ENCODE peak calls at places on chromosome 20, in nine cellular contexts. One of them, this sample, is unnamed.

GRCh38 chr20:41631826-41632225 is 13.6 kb upstream of the CHD6 start:
- DNase-seq in stimulated activated CD8-positive, alpha-beta memory T cell treated with anti-CD3 and anti-CD28 coated beads, Interleukin-2, amount 100 ng/mL, for 48 hours: no peak
- DNase-seq in EL: peak
- DNase-seq in BJ: peak
- DNase-seq in left lobe of liver: no peak
- DNase-seq in LoVo: no peak
- DNase-seq in stimulated activated CD4-positive, alpha-beta T cell treated with anti-CD3 and anti-CD28 coated beads, Interleukin-4, amount 100 ng/mL, for 24 hours: no peak
- DNase-seq in right atrium auricular region: peak
- DNase-seq in tibial nerve: peak
- DNase-seq in this sample: no peak

GRCh38 chr20:18633411-18633810 is 45.6 kb downstream of the DTD1 start:
- DNase-seq in stimulated activated CD8-positive, alpha-beta memory T cell treated with anti-CD3 and anti-CD28 coated beads, Interleukin-2, amount 100 ng/mL, for 48 hours: no peak
- DNase-seq in EL: no peak
- DNase-seq in BJ: no peak
- DNase-seq in left lobe of liver: no peak
- DNase-seq in LoVo: no peak
- DNase-seq in stimulated activated CD4-positive, alpha-beta T cell treated with anti-CD3 and anti-CD28 coated beads, Interleukin-4, amount 100 ng/mL, for 24 hours: no peak
- DNase-seq in right atrium auricular region: no peak
- DNase-seq in tibial nerve: no peak
- DNase-seq in this sample: no peak

GRCh38 chr20:35743693-35744491 is 1.8 kb upstream of the RBM39 start:
- DNase-seq in stimulated activated CD8-positive, alpha-beta memory T cell treated with anti-CD3 and anti-CD28 coated beads, Interleukin-2, amount 100 ng/mL, for 48 hours: no peak
- DNase-seq in EL: peak
- DNase-seq in BJ: no peak
- DNase-seq in left lobe of liver: no peak
- DNase-seq in LoVo: no peak
- DNase-seq in stimulated activated CD4-positive, alpha-beta T cell treated with anti-CD3 and anti-CD28 coated beads, Interleukin-4, amount 100 ng/mL, for 24 hours: no peak
- DNase-seq in right atrium auricular region: no peak
- DNase-seq in tibial nerve: no peak
- DNase-seq in this sample: no peak

GRCh38 chr20:2756056-2756611 is 44.3 kb downstream of the CPXM1 start:
- DNase-seq in stimulated activated CD8-positive, alpha-beta memory T cell treated with anti-CD3 and anti-CD28 coated beads, Interleukin-2, amount 100 ng/mL, for 48 hours: no peak
- DNase-seq in EL: peak
- DNase-seq in BJ: no peak
- DNase-seq in left lobe of liver: no peak
- DNase-seq in LoVo: no peak
- DNase-seq in stimulated activated CD4-positive, alpha-beta T cell treated with anti-CD3 and anti-CD28 coated beads, Interleukin-4, amount 100 ng/mL, for 24 hours: no peak
- DNase-seq in right atrium auricular region: no peak
- DNase-seq in tibial nerve: no peak
- DNase-seq in this sample: no peak

GRCh38 chr20:3889489-3890409 is 562 bp downstream of the PANK2 start:
- DNase-seq in stimulated activated CD8-positive, alpha-beta memory T cell treated with anti-CD3 and anti-CD28 coated beads, Interleukin-2, amount 100 ng/mL, for 48 hours: peak
- DNase-seq in EL: peak
- DNase-seq in BJ: no peak
- DNase-seq in left lobe of liver: peak
- DNase-seq in LoVo: peak
- DNase-seq in stimulated activated CD4-positive, alpha-beta T cell treated with anti-CD3 and anti-CD28 coated beads, Interleukin-4, amount 100 ng/mL, for 24 hours: peak
- DNase-seq in right atrium auricular region: no peak
- DNase-seq in tibial nerve: no peak
- DNase-seq in this sample: peak

GRCh38 chr20:43915209-43916072 is 789 bp downstream of the TOX2 start:
- DNase-seq in stimulated activated CD8-positive, alpha-beta memory T cell treated with anti-CD3 and anti-CD28 coated beads, Interleukin-2, amount 100 ng/mL, for 48 hours: peak
- DNase-seq in EL: peak
- DNase-seq in BJ: no peak
- DNase-seq in left lobe of liver: no peak
- DNase-seq in LoVo: no peak
- DNase-seq in stimulated activated CD4-positive, alpha-beta T cell treated with anti-CD3 and anti-CD28 coated beads, Interleukin-4, amount 100 ng/mL, for 24 hours: peak
- DNase-seq in right atrium auricular region: no peak
- DNase-seq in tibial nerve: no peak
- DNase-seq in this sample: no peak

GRCh38 chr20:46118481-46119020 is 437 bp downstream of the CD40 start:
- DNase-seq in stimulated activated CD8-positive, alpha-beta memory T cell treated with anti-CD3 and anti-CD28 coated beads, Interleukin-2, amount 100 ng/mL, for 48 hours: no peak
- DNase-seq in EL: peak
- DNase-seq in BJ: no peak
- DNase-seq in left lobe of liver: peak
- DNase-seq in LoVo: no peak
- DNase-seq in stimulated activated CD4-positive, alpha-beta T cell treated with anti-CD3 and anti-CD28 coated beads, Interleukin-4, amount 100 ng/mL, for 24 hours: peak
- DNase-seq in right atrium auricular region: peak
- DNase-seq in tibial nerve: peak
- DNase-seq in this sample: no peak

GRCh38 chr20:38369387-38369786 is 23.1 kb downstream of the LBP start:
- DNase-seq in stimulated activated CD8-positive, alpha-beta memory T cell treated with anti-CD3 and anti-CD28 coated beads, Interleukin-2, amount 100 ng/mL, for 48 hours: no peak
- DNase-seq in EL: peak
- DNase-seq in BJ: no peak
- DNase-seq in left lobe of liver: no peak
- DNase-seq in LoVo: no peak
- DNase-seq in stimulated activated CD4-positive, alpha-beta T cell treated with anti-CD3 and anti-CD28 coated beads, Interleukin-4, amount 100 ng/mL, for 24 hours: no peak
- DNase-seq in right atrium auricular region: no peak
- DNase-seq in tibial nerve: no peak
- DNase-seq in this sample: no peak

GRCh38 chr20:21515300-21516179 is 1.7 kb upstream of the NKX2-2 start:
- DNase-seq in stimulated activated CD8-positive, alpha-beta memory T cell treated with anti-CD3 and anti-CD28 coated beads, Interleukin-2, amount 100 ng/mL, for 48 hours: no peak
- DNase-seq in EL: no peak
- DNase-seq in BJ: no peak
- DNase-seq in left lobe of liver: no peak
- DNase-seq in LoVo: no peak
- DNase-seq in stimulated activated CD4-positive, alpha-beta T cell treated with anti-CD3 and anti-CD28 coated beads, Interleukin-4, amount 100 ng/mL, for 24 hours: no peak
- DNase-seq in right atrium auricular region: no peak
- DNase-seq in tibial nerve: no peak
- DNase-seq in this sample: no peak

GRCh38 chr20:63567382-63568169 is 6.5 kb downstream of the HELZ2 start:
- DNase-seq in stimulated activated CD8-positive, alpha-beta memory T cell treated with anti-CD3 and anti-CD28 coated beads, Interleukin-2, amount 100 ng/mL, for 48 hours: peak
- DNase-seq in EL: no peak
- DNase-seq in BJ: no peak
- DNase-seq in left lobe of liver: no peak
- DNase-seq in LoVo: no peak
- DNase-seq in stimulated activated CD4-positive, alpha-beta T cell treated with anti-CD3 and anti-CD28 coated beads, Interleukin-4, amount 100 ng/mL, for 24 hours: peak
- DNase-seq in right atrium auricular region: no peak
- DNase-seq in tibial nerve: peak
- DNase-seq in this sample: no peak

GRCh38 chr20:37850724-37851123 is 52.2 kb upstream of the VSTM2L start:
- DNase-seq in stimulated activated CD8-positive, alpha-beta memory T cell treated with anti-CD3 and anti-CD28 coated beads, Interleukin-2, amount 100 ng/mL, for 48 hours: no peak
- DNase-seq in EL: no peak
- DNase-seq in BJ: no peak
- DNase-seq in left lobe of liver: no peak
- DNase-seq in LoVo: no peak
- DNase-seq in stimulated activated CD4-positive, alpha-beta T cell treated with anti-CD3 and anti-CD28 coated beads, Interleukin-4, amount 100 ng/mL, for 24 hours: no peak
- DNase-seq in right atrium auricular region: no peak
- DNase-seq in tibial nerve: no peak
- DNase-seq in this sample: no peak

GRCh38 chr20:8116067-8116811 is 15.8 kb upstream of the PLCB1 start:
- DNase-seq in stimulated activated CD8-positive, alpha-beta memory T cell treated with anti-CD3 and anti-CD28 coated beads, Interleukin-2, amount 100 ng/mL, for 48 hours: no peak
- DNase-seq in EL: peak
- DNase-seq in BJ: no peak
- DNase-seq in left lobe of liver: no peak
- DNase-seq in LoVo: no peak
- DNase-seq in stimulated activated CD4-positive, alpha-beta T cell treated with anti-CD3 and anti-CD28 coated beads, Interleukin-4, amount 100 ng/mL, for 24 hours: no peak
- DNase-seq in right atrium auricular region: no peak
- DNase-seq in tibial nerve: no peak
- DNase-seq in this sample: no peak

GRCh38 chr20:47568019-47568418 is 66.3 kb downstream of the NCOA3 start:
- DNase-seq in stimulated activated CD8-positive, alpha-beta memory T cell treated with anti-CD3 and anti-CD28 coated beads, Interleukin-2, amount 100 ng/mL, for 48 hours: no peak
- DNase-seq in EL: peak
- DNase-seq in BJ: no peak
- DNase-seq in left lobe of liver: no peak
- DNase-seq in LoVo: peak
- DNase-seq in stimulated activated CD4-positive, alpha-beta T cell treated with anti-CD3 and anti-CD28 coated beads, Interleukin-4, amount 100 ng/mL, for 24 hours: no peak
- DNase-seq in right atrium auricular region: no peak
- DNase-seq in tibial nerve: no peak
- DNase-seq in this sample: no peak

GRCh38 chr20:13525225-13525940 is 113.3 kb downstream of the TASP1 start:
- DNase-seq in stimulated activated CD8-positive, alpha-beta memory T cell treated with anti-CD3 and anti-CD28 coated beads, Interleukin-2, amount 100 ng/mL, for 48 hours: no peak
- DNase-seq in EL: peak
- DNase-seq in BJ: peak
- DNase-seq in left lobe of liver: no peak
- DNase-seq in LoVo: no peak
- DNase-seq in stimulated activated CD4-positive, alpha-beta T cell treated with anti-CD3 and anti-CD28 coated beads, Interleukin-4, amount 100 ng/mL, for 24 hours: no peak
- DNase-seq in right atrium auricular region: no peak
- DNase-seq in tibial nerve: peak
- DNase-seq in this sample: no peak

GRCh38 chr20:37226889-37227288 is 34.7 kb downstream of the GHRH start:
- DNase-seq in stimulated activated CD8-positive, alpha-beta memory T cell treated with anti-CD3 and anti-CD28 coated beads, Interleukin-2, amount 100 ng/mL, for 48 hours: no peak
- DNase-seq in EL: no peak
- DNase-seq in BJ: no peak
- DNase-seq in left lobe of liver: no peak
- DNase-seq in LoVo: no peak
- DNase-seq in stimulated activated CD4-positive, alpha-beta T cell treated with anti-CD3 and anti-CD28 coated beads, Interleukin-4, amount 100 ng/mL, for 24 hours: no peak
- DNase-seq in right atrium auricular region: no peak
- DNase-seq in tibial nerve: peak
- DNase-seq in this sample: no peak

GRCh38 chr20:879626-880025 is 36.5 kb downstream of the ANGPT4 start:
- DNase-seq in stimulated activated CD8-positive, alpha-beta memory T cell treated with anti-CD3 and anti-CD28 coated beads, Interleukin-2, amount 100 ng/mL, for 48 hours: no peak
- DNase-seq in EL: no peak
- DNase-seq in BJ: no peak
- DNase-seq in left lobe of liver: no peak
- DNase-seq in LoVo: no peak
- DNase-seq in stimulated activated CD4-positive, alpha-beta T cell treated with anti-CD3 and anti-CD28 coated beads, Interleukin-4, amount 100 ng/mL, for 24 hours: no peak
- DNase-seq in right atrium auricular region: no peak
- DNase-seq in tibial nerve: no peak
- DNase-seq in this sample: no peak

GRCh38 chr20:23049201-23049932 is at the start of gene THBD:
- DNase-seq in stimulated activated CD8-positive, alpha-beta memory T cell treated with anti-CD3 and anti-CD28 coated beads, Interleukin-2, amount 100 ng/mL, for 48 hours: no peak
- DNase-seq in EL: peak
- DNase-seq in BJ: no peak
- DNase-seq in left lobe of liver: peak
- DNase-seq in LoVo: no peak
- DNase-seq in stimulated activated CD4-positive, alpha-beta T cell treated with anti-CD3 and anti-CD28 coated beads, Interleukin-4, amount 100 ng/mL, for 24 hours: no peak
- DNase-seq in right atrium auricular region: peak
- DNase-seq in tibial nerve: peak
- DNase-seq in this sample: no peak

GRCh38 chr20:8385247-8385646 is 253.2 kb downstream of the PLCB1 start:
- DNase-seq in stimulated activated CD8-positive, alpha-beta memory T cell treated with anti-CD3 and anti-CD28 coated beads, Interleukin-2, amount 100 ng/mL, for 48 hours: no peak
- DNase-seq in EL: peak
- DNase-seq in BJ: no peak
- DNase-seq in left lobe of liver: no peak
- DNase-seq in LoVo: no peak
- DNase-seq in stimulated activated CD4-positive, alpha-beta T cell treated with anti-CD3 and anti-CD28 coated beads, Interleukin-4, amount 100 ng/mL, for 24 hours: no peak
- DNase-seq in right atrium auricular region: no peak
- DNase-seq in tibial nerve: no peak
- DNase-seq in this sample: no peak

GRCh38 chr20:1324598-1325172 is 4.3 kb downstream of the SDCBP2 start:
- DNase-seq in stimulated activated CD8-positive, alpha-beta memory T cell treated with anti-CD3 and anti-CD28 coated beads, Interleukin-2, amount 100 ng/mL, for 48 hours: no peak
- DNase-seq in EL: peak
- DNase-seq in BJ: no peak
- DNase-seq in left lobe of liver: peak
- DNase-seq in LoVo: no peak
- DNase-seq in stimulated activated CD4-positive, alpha-beta T cell treated with anti-CD3 and anti-CD28 coated beads, Interleukin-4, amount 100 ng/mL, for 24 hours: peak
- DNase-seq in right atrium auricular region: no peak
- DNase-seq in tibial nerve: no peak
- DNase-seq in this sample: no peak

GRCh38 chr20:43409041-43409913 is 48.4 kb upstream of the SRSF6 start:
- DNase-seq in stimulated activated CD8-positive, alpha-beta memory T cell treated with anti-CD3 and anti-CD28 coated beads, Interleukin-2, amount 100 ng/mL, for 48 hours: no peak
- DNase-seq in EL: peak
- DNase-seq in BJ: no peak
- DNase-seq in left lobe of liver: no peak
- DNase-seq in LoVo: peak
- DNase-seq in stimulated activated CD4-positive, alpha-beta T cell treated with anti-CD3 and anti-CD28 coated beads, Interleukin-4, amount 100 ng/mL, for 24 hours: no peak
- DNase-seq in right atrium auricular region: no peak
- DNase-seq in tibial nerve: no peak
- DNase-seq in this sample: no peak

GRCh38 chr20:38148328-38149102 is 16.6 kb downstream of the TGM2 start:
- DNase-seq in stimulated activated CD8-positive, alpha-beta memory T cell treated with anti-CD3 and anti-CD28 coated beads, Interleukin-2, amount 100 ng/mL, for 48 hours: no peak
- DNase-seq in EL: no peak
- DNase-seq in BJ: no peak
- DNase-seq in left lobe of liver: no peak
- DNase-seq in LoVo: no peak
- DNase-seq in stimulated activated CD4-positive, alpha-beta T cell treated with anti-CD3 and anti-CD28 coated beads, Interleukin-4, amount 100 ng/mL, for 24 hours: no peak
- DNase-seq in right atrium auricular region: no peak
- DNase-seq in tibial nerve: no peak
- DNase-seq in this sample: no peak

GRCh38 chr20:7195704-7196103 is 428.2 kb downstream of the BMP2 start:
- DNase-seq in stimulated activated CD8-positive, alpha-beta memory T cell treated with anti-CD3 and anti-CD28 coated beads, Interleukin-2, amount 100 ng/mL, for 48 hours: no peak
- DNase-seq in EL: no peak
- DNase-seq in BJ: no peak
- DNase-seq in left lobe of liver: no peak
- DNase-seq in LoVo: peak
- DNase-seq in stimulated activated CD4-positive, alpha-beta T cell treated with anti-CD3 and anti-CD28 coated beads, Interleukin-4, amount 100 ng/mL, for 24 hours: no peak
- DNase-seq in right atrium auricular region: no peak
- DNase-seq in tibial nerve: no peak
- DNase-seq in this sample: no peak

GRCh38 chr20:137668-138131 is 4.7 kb upstream of the DEFB126 start:
- DNase-seq in stimulated activated CD8-positive, alpha-beta memory T cell treated with anti-CD3 and anti-CD28 coated beads, Interleukin-2, amount 100 ng/mL, for 48 hours: no peak
- DNase-seq in EL: peak
- DNase-seq in BJ: no peak
- DNase-seq in left lobe of liver: no peak
- DNase-seq in LoVo: no peak
- DNase-seq in stimulated activated CD4-positive, alpha-beta T cell treated with anti-CD3 and anti-CD28 coated beads, Interleukin-4, amount 100 ng/mL, for 24 hours: no peak
- DNase-seq in right atrium auricular region: no peak
- DNase-seq in tibial nerve: no peak
- DNase-seq in this sample: no peak

GRCh38 chr20:50876063-50876685 is 55.1 kb downstream of the ADNP start:
- DNase-seq in stimulated activated CD8-positive, alpha-beta memory T cell treated with anti-CD3 and anti-CD28 coated beads, Interleukin-2, amount 100 ng/mL, for 48 hours: no peak
- DNase-seq in EL: no peak
- DNase-seq in BJ: no peak
- DNase-seq in left lobe of liver: no peak
- DNase-seq in LoVo: no peak
- DNase-seq in stimulated activated CD4-positive, alpha-beta T cell treated with anti-CD3 and anti-CD28 coated beads, Interleukin-4, amount 100 ng/mL, for 24 hours: no peak
- DNase-seq in right atrium auricular region: no peak
- DNase-seq in tibial nerve: no peak
- DNase-seq in this sample: no peak

GRCh38 chr20:35363190-35363589 is 48.6 kb downstream of the UQCC1 start:
- DNase-seq in stimulated activated CD8-positive, alpha-beta memory T cell treated with anti-CD3 and anti-CD28 coated beads, Interleukin-2, amount 100 ng/mL, for 48 hours: no peak
- DNase-seq in EL: no peak
- DNase-seq in BJ: no peak
- DNase-seq in left lobe of liver: no peak
- DNase-seq in LoVo: no peak
- DNase-seq in stimulated activated CD4-positive, alpha-beta T cell treated with anti-CD3 and anti-CD28 coated beads, Interleukin-4, amount 100 ng/mL, for 24 hours: no peak
- DNase-seq in right atrium auricular region: no peak
- DNase-seq in tibial nerve: no peak
- DNase-seq in this sample: no peak

GRCh38 chr20:34368547-34368946 is 5.5 kb downstream of the ITCH start:
- DNase-seq in stimulated activated CD8-positive, alpha-beta memory T cell treated with anti-CD3 and anti-CD28 coated beads, Interleukin-2, amount 100 ng/mL, for 48 hours: no peak
- DNase-seq in EL: no peak
- DNase-seq in BJ: no peak
- DNase-seq in left lobe of liver: no peak
- DNase-seq in LoVo: no peak
- DNase-seq in stimulated activated CD4-positive, alpha-beta T cell treated with anti-CD3 and anti-CD28 coated beads, Interleukin-4, amount 100 ng/mL, for 24 hours: no peak
- DNase-seq in right atrium auricular region: no peak
- DNase-seq in tibial nerve: no peak
- DNase-seq in this sample: no peak

GRCh38 chr20:62120990-62121775 is 1.1 kb upstream of the LSM14B start:
- DNase-seq in stimulated activated CD8-positive, alpha-beta memory T cell treated with anti-CD3 and anti-CD28 coated beads, Interleukin-2, amount 100 ng/mL, for 48 hours: no peak
- DNase-seq in EL: no peak
- DNase-seq in BJ: no peak
- DNase-seq in left lobe of liver: peak
- DNase-seq in LoVo: no peak
- DNase-seq in stimulated activated CD4-positive, alpha-beta T cell treated with anti-CD3 and anti-CD28 coated beads, Interleukin-4, amount 100 ng/mL, for 24 hours: peak
- DNase-seq in right atrium auricular region: peak
- DNase-seq in tibial nerve: peak
- DNase-seq in this sample: no peak

GRCh38 chr20:58160451-58161051 is 67.9 kb downstream of the ANKRD60 start:
- DNase-seq in stimulated activated CD8-positive, alpha-beta memory T cell treated with anti-CD3 and anti-CD28 coated beads, Interleukin-2, amount 100 ng/mL, for 48 hours: no peak
- DNase-seq in EL: peak
- DNase-seq in BJ: peak
- DNase-seq in left lobe of liver: no peak
- DNase-seq in LoVo: no peak
- DNase-seq in stimulated activated CD4-positive, alpha-beta T cell treated with anti-CD3 and anti-CD28 coated beads, Interleukin-4, amount 100 ng/mL, for 24 hours: no peak
- DNase-seq in right atrium auricular region: no peak
- DNase-seq in tibial nerve: peak
- DNase-seq in this sample: no peak

GRCh38 chr20:1907586-1907985 is 12.4 kb downstream of the SIRPA start:
- DNase-seq in stimulated activated CD8-positive, alpha-beta memory T cell treated with anti-CD3 and anti-CD28 coated beads, Interleukin-2, amount 100 ng/mL, for 48 hours: no peak
- DNase-seq in EL: peak
- DNase-seq in BJ: no peak
- DNase-seq in left lobe of liver: no peak
- DNase-seq in LoVo: no peak
- DNase-seq in stimulated activated CD4-positive, alpha-beta T cell treated with anti-CD3 and anti-CD28 coated beads, Interleukin-4, amount 100 ng/mL, for 24 hours: no peak
- DNase-seq in right atrium auricular region: no peak
- DNase-seq in tibial nerve: no peak
- DNase-seq in this sample: no peak

GRCh38 chr20:63024573-63025392 is 18.0 kb upstream of the BHLHE23 start:
- DNase-seq in stimulated activated CD8-positive, alpha-beta memory T cell treated with anti-CD3 and anti-CD28 coated beads, Interleukin-2, amount 100 ng/mL, for 48 hours: no peak
- DNase-seq in EL: no peak
- DNase-seq in BJ: no peak
- DNase-seq in left lobe of liver: no peak
- DNase-seq in LoVo: no peak
- DNase-seq in stimulated activated CD4-positive, alpha-beta T cell treated with anti-CD3 and anti-CD28 coated beads, Interleukin-4, amount 100 ng/mL, for 24 hours: no peak
- DNase-seq in right atrium auricular region: no peak
- DNase-seq in tibial nerve: no peak
- DNase-seq in this sample: no peak

GRCh38 chr20:47768016-47768953 is 17.0 kb downstream of the SULF2 start:
- DNase-seq in stimulated activated CD8-positive, alpha-beta memory T cell treated with anti-CD3 and anti-CD28 coated beads, Interleukin-2, amount 100 ng/mL, for 48 hours: no peak
- DNase-seq in EL: no peak
- DNase-seq in BJ: no peak
- DNase-seq in left lobe of liver: peak
- DNase-seq in LoVo: no peak
- DNase-seq in stimulated activated CD4-positive, alpha-beta T cell treated with anti-CD3 and anti-CD28 coated beads, Interleukin-4, amount 100 ng/mL, for 24 hours: no peak
- DNase-seq in right atrium auricular region: peak
- DNase-seq in tibial nerve: no peak
- DNase-seq in this sample: no peak

This sample was measured in GM18507.